ENCODE peak calls at places on chromosomes 16 and 17, in five cellular contexts. O is NB4, Q is GM12892, V is body of pancreas, D is Peyer's patch. T is an unnamed sample.

GRCh38 chr17:336110-337021 is 16.2 kb downstream of the RPH3AL start:
- DNase-seq in O (no peak), Q (no peak), V (peak; percentile 86), D (peak; percentile 74), T (no peak)

GRCh38 chr16:26019885-26020284 is 328.1 kb downstream of the HS3ST4 start:
- DNase-seq in O (no peak), Q (no peak), V (no peak), D (no peak), T (no peak)

GRCh38 chr17:6679241-6679640 is 27.7 kb downstream of the C17orf100 start:
- DNase-seq in O (no peak), Q (no peak), V (no peak), D (no peak), T (no peak)

GRCh38 chr16:78122774-78123315 is 23.4 kb downstream of the WWOX start:
- DNase-seq in O (peak; percentile 62), Q (no peak), V (no peak), D (no peak), T (peak; percentile 55)

GRCh38 chr16:48385272-48385953 is at the start of gene SIAH1:
- DNase-seq in O (peak; percentile 88), Q (peak; percentile 82), V (peak; percentile 86), D (peak; percentile 91), T (peak; percentile 95)

GRCh38 chr17:27906238-27906603 is 13.1 kb upstream of the LYRM9 start:
- DNase-seq in O (no peak), Q (no peak), V (no peak), D (no peak), T (peak; percentile 9)

GRCh38 chr17:41403409-41404023 is 6.1 kb upstream of the KRT31 start:
- DNase-seq in O (no peak), Q (no peak), V (no peak), D (no peak), T (no peak)

GRCh38 chr16:54627616-54628015 is 303.0 kb upstream of the IRX5 start:
- DNase-seq in O (peak; percentile 91), Q (no peak), V (no peak), D (no peak), T (no peak)

GRCh38 chr17:8851600-8851999 is 15.9 kb downstream of the PIK3R6 start:
- DNase-seq in O (no peak), Q (no peak), V (no peak), D (no peak), T (no peak)

GRCh38 chr17:4166419-4166818 is 23.4 kb downstream of the CYB5D2 start:
- DNase-seq in O (no peak), Q (no peak), V (no peak), D (no peak), T (no peak)

GRCh38 chr17:37327341-37328090 is 48.3 kb upstream of the C17orf78 start:
- DNase-seq in O (no peak), Q (no peak), V (no peak), D (no peak), T (no peak)

GRCh38 chr16:61892531-61892930 is 143.7 kb downstream of the CDH8 start:
- DNase-seq in O (no peak), Q (no peak), V (no peak), D (no peak), T (no peak)

GRCh38 chr16:48361012-48361411 is 24.2 kb downstream of the SIAH1 start:
- DNase-seq in O (peak; percentile 27), Q (no peak), V (no peak), D (no peak), T (no peak)

DNA sequence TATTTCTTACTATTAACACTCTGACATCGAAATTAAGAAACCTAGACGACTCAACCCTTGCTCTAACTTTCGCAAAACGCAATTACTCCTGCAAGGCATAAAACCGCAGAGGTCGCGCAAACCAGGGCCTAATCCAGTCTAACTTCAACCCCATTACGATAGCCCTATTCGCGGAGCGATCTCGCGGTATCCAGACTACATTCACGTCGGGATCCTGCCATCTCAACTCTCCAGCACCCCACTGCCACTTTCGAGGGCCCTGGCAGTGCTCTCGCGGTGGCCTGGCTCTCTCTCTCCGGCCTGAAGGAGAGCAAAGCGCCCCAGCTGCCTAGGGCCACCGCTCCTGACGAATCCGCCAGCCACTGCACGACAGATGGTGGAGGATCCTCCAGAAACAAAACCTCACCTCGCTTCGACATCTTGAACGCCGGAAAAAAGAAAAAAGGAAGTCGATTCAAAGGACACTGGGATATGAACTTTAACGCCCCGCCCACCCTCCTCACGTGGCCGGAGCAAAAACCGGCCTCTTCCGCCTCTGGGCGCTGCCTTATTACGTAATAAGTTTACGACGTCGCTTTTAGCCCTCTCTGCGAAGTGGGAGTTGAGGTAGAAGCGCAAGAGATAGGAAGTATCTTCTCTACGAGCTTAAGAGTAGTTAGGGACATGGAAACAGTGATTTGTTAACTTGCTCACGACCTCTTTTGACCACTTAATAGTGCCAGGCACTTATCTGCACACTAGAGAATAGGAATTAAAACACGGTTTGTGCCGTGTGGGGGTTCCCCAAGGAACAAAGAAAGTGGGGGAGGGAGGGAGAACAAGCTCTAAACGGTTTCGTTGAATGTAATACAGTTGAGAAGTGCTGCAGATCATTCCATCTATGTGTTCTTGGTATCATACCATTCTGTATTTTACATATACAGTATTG is at the start of gene RPL23:
- DNase-seq in O (peak; percentile 98), Q (peak; percentile 78), V (peak; percentile 97), D (peak; percentile 93), T (peak; percentile 97)
- TF ChIP-seq POLR2A in O (peak; percentile 95), Q (peak; percentile 100), V (peak; percentile 88), D (peak; percentile 95), T (peak; percentile 98)

DNA sequence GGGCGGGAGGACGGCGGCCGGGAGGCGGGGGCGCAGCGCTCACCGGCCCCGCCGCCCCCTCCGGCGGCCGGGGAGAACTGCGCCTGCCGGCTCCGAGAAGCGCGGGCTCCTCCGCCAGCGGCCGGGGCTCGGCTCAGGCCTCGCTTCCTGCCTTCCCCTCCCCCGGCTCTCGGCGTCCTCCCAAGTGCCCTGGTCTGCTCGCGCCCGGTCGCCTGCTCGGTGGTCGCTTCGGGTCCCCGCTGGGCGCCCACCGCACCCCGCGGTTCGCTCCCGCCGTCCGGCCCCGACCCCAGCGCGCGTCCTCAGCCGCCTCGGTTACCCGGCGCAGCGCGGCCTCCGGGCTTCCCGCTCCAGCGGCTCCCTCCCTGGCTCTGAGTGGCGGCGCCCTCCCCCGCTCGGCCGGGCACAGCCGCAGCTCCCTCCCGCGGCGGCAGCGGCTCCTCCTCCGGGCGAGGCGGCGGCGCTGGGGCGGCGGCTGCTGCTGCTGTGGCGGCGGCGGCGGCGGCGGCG is 294 bp downstream of the UBTF start:
- DNase-seq in O (peak; percentile 79), Q (peak; percentile 66), V (peak; percentile 69), D (peak; percentile 82), T (peak; percentile 87)
- TF ChIP-seq POLR2A in O (no peak), Q (peak; percentile 82), V (peak; percentile 34), D (peak; percentile 33), T (peak; percentile 59)

GRCh38 chr16:85554114-85554790 is 58.9 kb upstream of the GSE1 start:
- DNase-seq in O (peak; percentile 98), Q (peak; percentile 87), V (peak; percentile 57), D (no peak), T (peak; percentile 91)
- TF ChIP-seq POLR2A in O (peak; percentile 66), Q (peak; percentile 84), V (peak; percentile 35), D (peak; percentile 49), T (peak; percentile 42)

GRCh38 chr16:81542609-81543570 is 98.3 kb downstream of the CMIP start:
- DNase-seq in O (peak; percentile 91), Q (no peak), V (no peak), D (no peak), T (no peak)
- TF ChIP-seq POLR2A in O (no peak), Q (no peak), V (no peak), D (no peak), T (no peak)

GRCh38 chr17:58779446-58779845 is 23.8 kb downstream of the PPM1E start:
- DNase-seq in O (no peak), Q (no peak), V (no peak), D (no peak), T (no peak)

GRCh38 chr17:58785097-58785496 is 29.4 kb downstream of the PPM1E start:
- DNase-seq in O (no peak), Q (no peak), V (no peak), D (no peak), T (no peak)

GRCh38 chr17:58786586-58787295 is 31.1 kb downstream of the PPM1E start:
- DNase-seq in O (no peak), Q (no peak), V (peak; percentile 24), D (no peak), T (peak; percentile 70)

GRCh38 chr17:58788199-58788598 is 32.5 kb downstream of the PPM1E start:
- DNase-seq in O (no peak), Q (no peak), V (no peak), D (no peak), T (no peak)

GRCh38 chr17:58783380-58783779 is 27.7 kb downstream of the PPM1E start:
- DNase-seq in O (no peak), Q (no peak), V (no peak), D (no peak), T (peak; percentile 41)
- TF ChIP-seq POLR2A in O (no peak), Q (no peak), V (no peak), D (no peak), T (no peak)

DNA sequence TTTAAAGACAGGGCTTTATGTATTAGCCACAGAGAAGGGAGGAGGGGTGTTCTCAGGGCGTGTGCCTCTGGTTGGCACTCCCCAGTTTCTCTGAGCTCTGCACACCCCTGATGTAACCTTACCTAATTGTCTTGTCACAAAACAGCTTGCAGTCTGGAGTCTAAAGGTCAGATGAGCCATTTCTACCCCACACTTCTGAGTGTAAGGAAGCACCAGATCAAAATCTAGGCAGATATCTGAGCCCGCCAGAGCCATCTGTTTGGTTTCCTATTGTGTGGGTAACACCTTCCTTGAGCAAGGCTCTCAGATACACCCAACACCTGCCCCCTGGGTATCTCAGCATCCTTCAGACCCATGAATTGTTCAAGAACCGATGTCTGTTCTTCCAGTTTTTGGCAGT is 15.5 kb downstream of the CDH1 start:
- DNase-seq in O (no peak), Q (no peak), V (no peak), D (no peak), T (peak; percentile 81)
- TF ChIP-seq POLR2A in O (no peak), Q (no peak), V (no peak), D (peak; percentile 54), T (no peak)

DNA sequence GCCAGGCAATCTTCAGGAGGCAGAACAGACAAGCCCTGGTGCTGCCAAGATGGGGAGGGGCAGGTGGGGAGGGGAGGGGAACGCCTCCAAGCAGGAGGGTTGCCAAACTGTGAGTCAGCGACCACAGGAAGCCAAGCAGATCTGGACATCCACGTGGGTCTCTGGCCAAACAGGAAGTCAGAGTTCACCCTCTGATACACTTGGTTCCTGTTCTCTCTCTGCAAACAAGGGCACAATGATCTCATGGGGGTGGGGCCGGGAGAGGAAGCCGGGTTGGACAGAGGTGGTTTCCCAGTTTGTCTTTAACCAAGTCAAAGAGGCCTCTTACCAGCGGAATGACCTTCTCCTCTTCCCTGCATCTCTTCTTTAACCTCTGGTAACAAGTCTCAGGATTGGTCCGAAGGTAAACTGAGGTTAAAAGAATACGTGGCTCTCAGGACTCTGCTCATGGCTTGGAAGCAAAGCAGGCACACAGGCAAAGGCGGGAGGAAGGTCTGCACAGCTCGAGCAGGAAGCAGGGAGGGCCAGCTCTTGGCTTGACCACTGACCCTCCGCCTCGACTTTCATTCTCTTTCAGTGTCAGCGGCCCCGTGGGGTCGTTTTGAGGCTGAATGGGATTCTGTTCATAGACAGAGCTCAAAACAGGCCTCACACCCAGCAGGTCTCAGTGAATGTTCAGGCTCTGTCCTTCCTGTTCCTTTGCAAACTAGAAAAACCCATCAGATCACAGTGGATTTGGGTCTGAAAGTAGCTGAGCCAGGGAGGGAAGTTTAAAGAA is 32.9 kb downstream of the TK2 start:
- DNase-seq in O (peak; percentile 100), Q (peak; percentile 85), V (peak; percentile 99), D (peak; percentile 96), T (peak; percentile 96)
- TF ChIP-seq POLR2A in O (no peak), Q (no peak), V (peak; percentile 69), D (peak; percentile 70), T (peak; percentile 78)

T was measured in erythroblast.